ENCODE peak calls at places on chromosome 17, in eight cellular contexts. U is AG04450, V is PC-3, G is K562, B is choroid plexus epithelial cell, K is cardiac fibroblast, X is gastrocnemius medialis, Y is sigmoid colon. R is an unnamed sample.

GRCh38 chr17:74149597-74150427 is 53.7 kb upstream of the RPL38 start:
- DNase-seq in U (no peak), V (no peak), B (no peak), X (no peak), Y (no peak), K (no peak), G (no peak), R (no peak)

GRCh38 chr17:13576661-13577526 is 24.8 kb downstream of the HS3ST3A1 start:
- DNase-seq in K (peak; percentile 39), V (peak; percentile 50), X (no peak), B (peak; percentile 72), Y (no peak), U (no peak), G (no peak), R (no peak)

GRCh38 chr17:56824503-56824902 is 9.2 kb downstream of the C17orf67 start:
- DNase-seq in K (no peak), U (no peak), G (no peak), V (no peak), X (no peak), Y (no peak), B (no peak), R (no peak)

GRCh38 chr17:73633736-73634135 is 10.5 kb downstream of the SDK2 start:
- DNase-seq in G (no peak), U (no peak), K (no peak), V (no peak), X (no peak), Y (peak; percentile 43), B (no peak), R (no peak)

GRCh38 chr17:36600936-36601302 is 464 bp upstream of the MRM1 start:
- DNase-seq in G (no peak), U (no peak), K (no peak), Y (no peak), X (no peak), B (peak; percentile 50), V (no peak), R (no peak)

GRCh38 chr17:63675607-63676539 is 24.1 kb downstream of the LIMD2 start:
- DNase-seq in G (peak; percentile 95), V (peak; percentile 93), B (peak; percentile 91), Y (peak; percentile 84), U (peak; percentile 48), K (peak; percentile 95), X (no peak), R (peak; percentile 90)

GRCh38 chr17:6355196-6355595 is 79.7 kb downstream of the AIPL1 start:
- DNase-seq in Y (no peak), G (no peak), K (no peak), V (no peak), X (no peak), U (no peak), B (no peak), R (no peak)

GRCh38 chr17:77692571-77693161 is 265.8 kb upstream of the TNRC6C start:
- DNase-seq in V (peak; percentile 67), K (peak; percentile 9), G (no peak), Y (no peak), X (no peak), U (no peak), B (no peak), R (no peak)

GRCh38 chr17:68512967-68513474 is 791 bp downstream of the PRKAR1A start:
- DNase-seq in X (peak; percentile 40), U (no peak), K (peak; percentile 68), V (peak; percentile 44), Y (peak; percentile 75), G (peak; percentile 55), B (peak; percentile 59), R (peak; percentile 55)

GRCh38 chr17:10316986-10317834 is 55.6 kb downstream of the MYH13 start:
- DNase-seq in K (peak; percentile 79), G (peak; percentile 40), Y (peak; percentile 84), X (peak; percentile 12), V (peak; percentile 23), B (peak; percentile 28), U (no peak), R (peak; percentile 3)

GRCh38 chr17:48506246-48506645 is 24.6 kb downstream of the HOXB1 start:
- DNase-seq in Y (no peak), B (no peak), V (no peak), X (no peak), K (no peak), G (no peak), U (no peak), R (no peak)

GRCh38 chr17:14143678-14144077 is 74.4 kb downstream of the COX10 start:
- DNase-seq in Y (no peak), K (no peak), X (peak; percentile 19), B (peak; percentile 14), V (no peak), G (peak; percentile 9), U (no peak), R (no peak)

GRCh38 chr17:76081295-76082210 is 2.6 kb downstream of the ZACN start:
- DNase-seq in K (no peak), X (no peak), V (no peak), B (no peak), Y (no peak), U (no peak), G (no peak), R (no peak)

GRCh38 chr17:8870406-8871040 is 3.0 kb upstream of the PIK3R6 start:
- DNase-seq in U (no peak), Y (no peak), V (no peak), K (no peak), X (no peak), B (no peak), G (no peak), R (no peak)

GRCh38 chr17:78345791-78346494 is 13.9 kb downstream of the SOCS3 start:
- DNase-seq in K (no peak), Y (no peak), X (peak; percentile 52), V (no peak), B (no peak), G (no peak), U (no peak), R (no peak)

GRCh38 chr17:72135546-72136325 is 14.9 kb downstream of the SOX9 start:
- DNase-seq in V (no peak), X (no peak), G (no peak), Y (no peak), K (peak; percentile 66), U (no peak), B (peak; percentile 45), R (no peak)

GRCh38 chr17:60224064-60224463 is 74.3 kb downstream of the CA4 start:
- DNase-seq in X (no peak), G (no peak), Y (no peak), B (peak; percentile 92), K (peak; percentile 15), V (no peak), U (no peak), R (no peak)

GRCh38 chr17:16491131-16491702 is 776 bp downstream of the LRRC75A start:
- DNase-seq in U (no peak), V (peak; percentile 24), Y (no peak), X (no peak), K (no peak), B (no peak), G (no peak), R (no peak)

GRCh38 chr17:77400445-77400870 is 259.7 kb downstream of the SEC14L1 start:
- DNase-seq in V (no peak), B (peak; percentile 43), U (no peak), K (no peak), G (peak; percentile 55), Y (no peak), X (no peak), R (no peak)

GRCh38 chr17:44540246-44541084 is 16.8 kb upstream of the FZD2 start:
- DNase-seq in B (no peak), K (no peak), U (no peak), X (no peak), Y (no peak), G (no peak), V (no peak), R (no peak)

GRCh38 chr17:44541884-44542581 is 15.3 kb upstream of the FZD2 start:
- DNase-seq in K (no peak), Y (no peak), V (no peak), B (no peak), G (no peak), X (no peak), U (no peak), R (no peak)

GRCh38 chr17:44536090-44536960 is 21.0 kb upstream of the FZD2 start:
- DNase-seq in Y (no peak), U (no peak), G (no peak), V (no peak), K (peak; percentile 82), B (peak; percentile 59), X (no peak), R (no peak)

GRCh38 chr17:44543213-44543904 is 13.9 kb upstream of the FZD2 start:
- DNase-seq in G (no peak), Y (no peak), V (peak; percentile 95), U (peak; percentile 88), K (peak; percentile 84), B (peak; percentile 95), X (no peak), R (peak; percentile 92)

DNA sequence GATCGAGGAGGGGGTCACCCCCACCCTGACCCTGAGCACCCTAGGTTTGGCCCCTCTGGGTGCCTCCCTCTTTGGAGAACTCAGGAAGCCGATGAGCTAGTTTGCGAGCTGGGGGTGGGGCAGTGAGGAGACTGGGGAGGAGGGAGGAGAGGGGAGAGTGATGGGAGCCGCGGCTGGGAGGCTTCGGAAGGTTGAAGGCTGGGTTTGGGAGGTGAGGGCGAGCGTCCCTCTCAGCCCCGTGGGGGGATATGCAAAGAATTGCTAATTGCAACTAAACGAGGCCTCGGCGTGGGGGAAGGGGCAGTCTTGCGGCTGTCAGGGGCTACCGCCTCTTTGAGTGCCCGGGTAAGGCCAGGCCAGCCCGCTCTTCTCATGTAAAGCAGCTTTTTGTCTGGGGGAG is 17.6 kb upstream of the FZD2 start:
- DNase-seq in X (no peak), U (no peak), B (no peak), K (no peak), Y (no peak), V (no peak), G (no peak), R (no peak)
- H3K4me3 ChIP-seq in X (no peak overlapping the region), U (no peak overlapping the region), B (no peak overlapping the region), K (no peak overlapping the region), Y (no peak overlapping the region), V (no peak overlapping the region), G (no peak overlapping the region), R (no peak overlapping the region)

GRCh38 chr17:29867643-29868181 is 62.3 kb downstream of the SSH2 start:
- DNase-seq in U (no peak), V (peak; percentile 3), G (no peak), X (no peak), Y (no peak), K (no peak), B (peak; percentile 31), R (no peak)
- TF ChIP-seq CTCF in U (peak; percentile 22), V (peak; percentile 45), G (peak; percentile 30), X (no peak), Y (no peak), K (no peak), B (peak; percentile 24), R (peak; percentile 4)

DNA sequence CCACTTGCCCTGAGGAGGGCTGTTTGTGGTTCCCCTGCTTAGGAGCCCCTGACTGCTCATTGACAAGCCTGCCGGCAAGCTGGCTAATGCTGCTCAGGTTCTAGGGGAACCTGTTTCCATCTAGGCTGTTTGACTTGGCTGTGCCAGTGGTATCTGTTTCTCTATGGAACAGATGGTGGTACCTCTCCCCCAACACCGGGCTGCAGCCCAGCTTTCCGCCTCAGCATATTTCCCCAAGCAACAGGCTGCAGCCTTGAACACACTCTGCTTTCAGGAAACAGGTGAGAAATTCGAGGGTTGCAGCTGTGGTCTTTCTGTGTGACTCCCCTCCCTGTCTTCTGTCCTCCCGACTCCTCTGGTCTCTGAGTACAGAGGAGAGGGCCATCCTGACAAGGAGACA is 132.3 kb downstream of the TMEM132E start:
- DNase-seq in X (no peak), G (no peak), V (no peak), B (no peak), U (no peak), Y (no peak), K (no peak), R (no peak)
- H3K4me3 ChIP-seq in X (no peak overlapping the region), G (no peak overlapping the region), V (no peak overlapping the region), B (no peak overlapping the region), U (no peak overlapping the region), Y (no peak overlapping the region), K (no peak overlapping the region), R (no peak overlapping the region)

GRCh38 chr17:70622382-70623260 is 453.3 kb downstream of the KCNJ2 start:
- DNase-seq in B (peak; percentile 71), Y (peak; percentile 58), K (peak; percentile 23), X (no peak), G (peak; percentile 43), V (peak; percentile 80), U (no peak), R (peak; percentile 58)
- TF ChIP-seq CTCF in B (peak; percentile 94), Y (peak; percentile 20), K (peak; percentile 59), X (peak; percentile 43), G (peak; percentile 28), V (peak; percentile 97), U (peak; percentile 49), R (peak; percentile 82)